ENCODE peak calls at places on chromosomes 3 and 15, in five cellular contexts. One of them, this sample, is unnamed. For H3K27me3, the result is how much of the 10 kb centered on the place peaks cover.

GRCh38 chr3:114624676-114625181 is 330.9 kb downstream of the TIGIT start:
- DNase-seq in PC-3: peak
- DNase-seq in mammary epithelial cell: peak
- DNase-seq in upper lobe of right lung: peak
- DNase-seq in psoas muscle: peak
- DNase-seq in this sample: peak

GRCh38 chr15:73809728-73810501 is 56.8 kb upstream of the INSYN1 start:
- DNase-seq in PC-3: peak
- DNase-seq in mammary epithelial cell: peak
- DNase-seq in upper lobe of right lung: no peak
- DNase-seq in psoas muscle: no peak
- DNase-seq in this sample: no peak

GRCh38 chr3:72242326-72242725 is 457.4 kb upstream of the PROK2 start:
- DNase-seq in PC-3: no peak
- DNase-seq in mammary epithelial cell: no peak
- DNase-seq in upper lobe of right lung: no peak
- DNase-seq in psoas muscle: no peak
- DNase-seq in this sample: no peak

GRCh38 chr15:40397688-40398412 is 7.7 kb upstream of the IVD start:
- DNase-seq in PC-3: no peak
- DNase-seq in mammary epithelial cell: no peak
- DNase-seq in upper lobe of right lung: no peak
- DNase-seq in psoas muscle: no peak
- DNase-seq in this sample: no peak

GRCh38 chr3:43423142-43423541 is 136.8 kb downstream of the SNRK start:
- DNase-seq in PC-3: peak
- DNase-seq in mammary epithelial cell: no peak
- DNase-seq in upper lobe of right lung: no peak
- DNase-seq in psoas muscle: peak
- DNase-seq in this sample: peak

GRCh38 chr3:64011685-64012084 is 11.6 kb downstream of the PSMD6 start:
- DNase-seq in PC-3: peak
- DNase-seq in mammary epithelial cell: peak
- DNase-seq in upper lobe of right lung: no peak
- DNase-seq in psoas muscle: no peak
- DNase-seq in this sample: no peak

GRCh38 chr15:77855871-77856270 is 221.6 kb downstream of the TBC1D2B start:
- DNase-seq in PC-3: no peak
- DNase-seq in mammary epithelial cell: no peak
- DNase-seq in upper lobe of right lung: no peak
- DNase-seq in psoas muscle: peak
- DNase-seq in this sample: peak

GRCh38 chr3:165532851-165533250 is 304.4 kb downstream of the BCHE start:
- DNase-seq in PC-3: no peak
- DNase-seq in mammary epithelial cell: no peak
- DNase-seq in upper lobe of right lung: no peak
- DNase-seq in psoas muscle: no peak
- DNase-seq in this sample: no peak

GRCh38 chr3:64863811-64864210 is 176.0 kb upstream of the ADAMTS9 start:
- DNase-seq in PC-3: no peak
- DNase-seq in mammary epithelial cell: no peak
- DNase-seq in upper lobe of right lung: no peak
- DNase-seq in psoas muscle: no peak
- DNase-seq in this sample: no peak

GRCh38 chr3:176964656-176965055 is 232.6 kb downstream of the TBL1XR1 start:
- DNase-seq in PC-3: no peak
- DNase-seq in mammary epithelial cell: peak
- DNase-seq in upper lobe of right lung: no peak
- DNase-seq in psoas muscle: no peak
- DNase-seq in this sample: no peak

GRCh38 chr3:141321109-141321497 is 47.2 kb upstream of the ZBTB38 start:
- DNase-seq in PC-3: peak
- DNase-seq in mammary epithelial cell: no peak
- DNase-seq in upper lobe of right lung: no peak
- DNase-seq in psoas muscle: no peak
- DNase-seq in this sample: no peak

DNA sequence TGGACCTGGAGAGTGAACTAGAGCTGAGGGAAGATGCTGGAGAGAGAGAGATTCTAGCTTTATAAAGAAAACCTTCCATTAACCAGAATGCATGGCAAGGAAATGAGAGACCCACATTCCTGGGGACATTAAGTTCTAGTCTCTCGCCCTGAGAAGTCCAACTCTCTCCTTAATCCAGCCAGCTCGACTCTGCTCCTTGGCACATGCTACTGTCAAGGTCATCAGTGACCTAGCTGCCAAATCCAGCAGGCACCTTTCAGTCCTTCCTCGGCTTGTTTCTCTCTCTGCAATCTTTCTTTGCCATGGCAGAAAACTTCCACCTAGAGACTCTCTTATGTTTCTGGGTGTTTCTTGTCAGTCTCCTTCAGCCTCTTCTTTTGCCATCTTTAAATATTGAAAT is 40.3 kb downstream of the DGKG start:
- DNase-seq in PC-3: no peak
- DNase-seq in mammary epithelial cell: no peak
- DNase-seq in upper lobe of right lung: no peak
- DNase-seq in psoas muscle: no peak
- DNase-seq in this sample: no peak
- H3K27me3 ChIP-seq in PC-3: under half
- H3K27me3 ChIP-seq in mammary epithelial cell: under half
- H3K27me3 ChIP-seq in upper lobe of right lung: under half
- H3K27me3 ChIP-seq in psoas muscle: under half
- H3K27me3 ChIP-seq in this sample: under half

GRCh38 chr3:53675942-53676341 is 170.3 kb downstream of the CHDH start:
- DNase-seq in PC-3: no peak
- DNase-seq in mammary epithelial cell: no peak
- DNase-seq in upper lobe of right lung: no peak
- DNase-seq in psoas muscle: no peak
- DNase-seq in this sample: no peak

GRCh38 chr3:53675022-53675697 is 171.1 kb downstream of the CHDH start:
- DNase-seq in PC-3: no peak
- DNase-seq in mammary epithelial cell: no peak
- DNase-seq in upper lobe of right lung: no peak
- DNase-seq in psoas muscle: no peak
- DNase-seq in this sample: no peak

GRCh38 chr3:53674582-53674981 is 171.6 kb downstream of the CHDH start:
- DNase-seq in PC-3: no peak
- DNase-seq in mammary epithelial cell: no peak
- DNase-seq in upper lobe of right lung: no peak
- DNase-seq in psoas muscle: no peak
- DNase-seq in this sample: no peak

GRCh38 chr3:53680026-53680425 is 166.2 kb downstream of the CHDH start:
- DNase-seq in PC-3: no peak
- DNase-seq in mammary epithelial cell: no peak
- DNase-seq in upper lobe of right lung: no peak
- DNase-seq in psoas muscle: peak
- DNase-seq in this sample: peak

DNA sequence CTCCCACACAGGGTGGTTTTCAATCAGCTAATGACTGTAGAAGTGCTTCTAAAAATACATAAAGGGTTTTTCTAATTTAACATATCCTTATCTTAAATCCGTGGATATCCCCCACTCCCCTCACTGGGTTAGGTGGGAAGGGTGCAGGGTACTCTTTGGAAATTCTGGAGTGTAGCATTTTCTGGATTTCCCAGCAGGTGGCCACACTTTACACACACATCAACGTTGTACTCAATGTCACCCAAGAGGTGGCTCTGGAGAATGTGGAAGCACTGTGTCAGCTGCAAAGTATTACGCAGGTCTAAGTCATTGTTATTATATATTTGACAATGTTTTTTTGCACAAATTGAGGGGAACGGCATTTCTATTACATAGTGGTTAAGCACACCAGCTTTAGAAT is 168.8 kb downstream of the CHDH start:
- DNase-seq in PC-3: peak
- DNase-seq in mammary epithelial cell: no peak
- DNase-seq in upper lobe of right lung: no peak
- DNase-seq in psoas muscle: no peak
- DNase-seq in this sample: no peak
- TF ChIP-seq CTCF in PC-3: peak
- TF ChIP-seq CTCF in mammary epithelial cell: peak
- TF ChIP-seq CTCF in upper lobe of right lung: peak
- TF ChIP-seq CTCF in psoas muscle: peak
- TF ChIP-seq CTCF in this sample: no peak

GRCh38 chr15:65355983-65356353 is 21.8 kb downstream of the IGDCC3 start:
- DNase-seq in PC-3: no peak
- DNase-seq in mammary epithelial cell: no peak
- DNase-seq in upper lobe of right lung: no peak
- DNase-seq in psoas muscle: no peak
- DNase-seq in this sample: no peak
- H3K27me3 ChIP-seq in PC-3: under half
- H3K27me3 ChIP-seq in mammary epithelial cell: under half
- H3K27me3 ChIP-seq in upper lobe of right lung: under half
- H3K27me3 ChIP-seq in psoas muscle: under half
- H3K27me3 ChIP-seq in this sample: under half

DNA sequence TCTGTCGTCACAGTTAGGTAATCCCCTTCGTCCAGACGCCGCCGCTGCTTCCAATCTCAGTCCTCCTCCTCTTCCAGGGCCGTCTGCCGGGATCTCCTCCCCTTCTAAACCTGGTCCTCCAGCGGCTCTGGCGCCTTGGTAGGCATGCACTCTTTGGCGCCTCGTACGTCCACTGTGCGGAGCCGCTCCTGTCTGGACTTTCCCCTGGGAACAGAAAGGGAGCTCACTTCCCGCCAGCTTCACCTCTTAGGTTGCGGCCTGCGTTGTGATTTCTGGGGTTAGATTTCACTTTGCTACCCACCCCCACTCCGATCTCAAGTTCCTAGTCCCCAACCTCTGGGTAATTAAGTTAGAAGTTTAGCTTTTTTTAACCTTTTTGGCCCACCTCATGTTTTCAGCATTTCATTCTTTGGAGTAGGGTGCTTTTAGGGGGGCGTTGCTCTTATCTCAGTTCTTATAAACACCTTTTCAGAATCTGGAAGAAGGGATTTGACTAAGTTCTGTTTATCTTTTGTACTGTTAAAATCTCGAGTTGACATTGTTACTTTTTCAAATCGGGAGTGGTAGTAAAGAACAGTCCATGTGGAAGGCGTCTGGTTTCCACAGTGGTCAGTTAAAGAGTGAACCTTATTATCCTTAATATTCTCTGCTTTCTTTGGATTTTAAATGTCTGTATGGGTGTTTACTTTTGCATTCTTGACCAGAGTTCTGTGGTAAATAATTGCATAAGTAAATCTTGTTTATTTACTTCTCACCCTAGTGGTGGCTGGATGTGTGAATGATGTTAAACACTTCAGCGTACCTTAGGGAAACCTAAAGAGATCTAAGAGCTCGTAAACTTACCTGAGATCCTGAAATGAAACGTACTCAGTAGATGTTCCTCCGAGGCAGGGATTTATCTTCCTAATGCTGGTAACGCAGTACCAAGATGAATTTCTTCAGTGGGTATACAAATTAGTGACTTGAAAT is 611 bp downstream of the CTDSPL2 start:
- DNase-seq in PC-3: peak
- DNase-seq in mammary epithelial cell: peak
- DNase-seq in upper lobe of right lung: no peak
- DNase-seq in psoas muscle: no peak
- DNase-seq in this sample: no peak
- TF ChIP-seq CTCF in PC-3: peak
- TF ChIP-seq CTCF in mammary epithelial cell: no peak
- TF ChIP-seq CTCF in upper lobe of right lung: no peak
- TF ChIP-seq CTCF in psoas muscle: no peak
- TF ChIP-seq CTCF in this sample: no peak